ENCODE peak calls at places on chromosome 11, in eight cellular contexts. A is Peyer's patch, W is ovary, H is pancreas, O is cardiac fibroblast, B is H1, L is GM23248, V is fibroblast of lung. M is an unnamed sample.

GRCh38 chr11:8218409-8218808 is 45.3 kb downstream of the LMO1 start:
- DNase-seq in H (no peak), O (no peak), L (no peak), W (no peak), B (no peak), V (no peak), A (no peak), M (no peak)

GRCh38 chr11:23252426-23252825 is 392.2 kb upstream of the CCDC179 start:
- DNase-seq in L (no peak), B (no peak), O (no peak), V (no peak), W (no peak), A (no peak), H (no peak), M (no peak)

GRCh38 chr11:61967177-61967923 is at the start of gene FTH1:
- DNase-seq in V (peak), H (peak), O (peak), W (peak), B (peak), L (peak), A (peak), M (peak)

GRCh38 chr11:73143126-73143838 is 1.2 kb upstream of the FCHSD2 start:
- DNase-seq in A (no peak), B (no peak), W (no peak), V (peak), L (peak), O (peak), H (no peak), M (peak)

GRCh38 chr11:65021509-65021908 is 5.7 kb upstream of the SNX15 start:
- DNase-seq in W (no peak), H (no peak), V (no peak), A (no peak), L (no peak), O (no peak), B (no peak), M (no peak)

GRCh38 chr11:3375552-3375951 is 3.4 kb downstream of the ZNF195 start:
- DNase-seq in H (no peak), B (no peak), O (peak), A (no peak), V (peak), L (peak), W (no peak), M (peak)

GRCh38 chr11:46366661-46367161 is 14.8 kb upstream of the MDK start:
- DNase-seq in B (no peak), L (no peak), A (no peak), W (no peak), H (peak), V (no peak), O (no peak), M (no peak)

GRCh38 chr11:833849-834311 is 1.1 kb downstream of the CD151 start:
- DNase-seq in W (no peak), H (no peak), B (no peak), V (no peak), A (peak), L (peak), O (no peak), M (peak)

GRCh38 chr11:72154816-72155215 is 19.3 kb downstream of the FOLR3 start:
- DNase-seq in A (no peak), V (no peak), L (no peak), W (no peak), H (no peak), B (no peak), O (no peak), M (no peak)

GRCh38 chr11:134071306-134071705 is 2.4 kb downstream of the JAM3 start:
- DNase-seq in V (no peak), W (no peak), A (no peak), L (no peak), O (no peak), H (no peak), B (no peak), M (no peak)

GRCh38 chr11:17531818-17532131 is 12.4 kb downstream of the USH1C start:
- DNase-seq in O (peak), B (no peak), H (no peak), V (peak), W (no peak), A (peak), L (peak), M (peak)

GRCh38 chr11:2137202-2138071 is 1.8 kb downstream of the IGF2 start:
- DNase-seq in H (peak), V (peak), W (peak), A (no peak), O (peak), L (peak), B (peak), M (peak)

GRCh38 chr11:12797996-12798395 is 123.8 kb downstream of the TEAD1 start:
- DNase-seq in V (no peak), B (no peak), L (no peak), A (no peak), W (no peak), O (no peak), H (no peak), M (no peak)

GRCh38 chr11:92861641-92862040 is 107.8 kb upstream of the MTNR1B start:
- DNase-seq in H (no peak), W (no peak), A (no peak), B (no peak), O (no peak), L (no peak), V (no peak), M (no peak)

GRCh38 chr11:9037046-9037780 is 33.4 kb upstream of the NRIP3 start:
- DNase-seq in A (no peak), W (no peak), L (no peak), V (no peak), O (no peak), H (no peak), B (no peak), M (no peak)

GRCh38 chr11:85845052-85845631 is 10.0 kb upstream of the CCDC83 start:
- DNase-seq in B (no peak), A (no peak), O (no peak), V (peak), W (no peak), L (peak), H (no peak), M (peak)

GRCh38 chr11:61838501-61838900 is 10.4 kb downstream of the FADS2 start:
- DNase-seq in B (no peak), L (no peak), H (no peak), W (no peak), V (no peak), O (no peak), A (no peak), M (no peak)

GRCh38 chr11:70327717-70328116 is 57.2 kb downstream of the PPFIA1 start:
- DNase-seq in H (no peak), B (no peak), L (no peak), A (no peak), V (no peak), W (no peak), O (no peak), M (no peak)

GRCh38 chr11:57375490-57375889 is 5.5 kb downstream of the PRG3 start:
- DNase-seq in W (no peak), B (no peak), A (no peak), H (no peak), V (no peak), L (no peak), O (no peak), M (no peak)

GRCh38 chr11:73359930-73360742 is 16.1 kb upstream of the RELT start:
- DNase-seq in V (peak), B (peak), H (peak), L (peak), A (no peak), W (no peak), O (peak), M (peak)

GRCh38 chr11:14657841-14658240 is 14.2 kb downstream of the PDE3B start:
- DNase-seq in W (no peak), A (no peak), V (no peak), B (no peak), H (no peak), O (no peak), L (no peak), M (no peak)

GRCh38 chr11:133844217-133844616 is 1.1 kb downstream of the SPATA19 start:
- DNase-seq in V (no peak), O (no peak), L (no peak), H (no peak), B (no peak), A (no peak), W (no peak), M (no peak)

GRCh38 chr11:27913650-27914049 is 194.3 kb downstream of the KIF18A start:
- DNase-seq in L (peak), W (no peak), A (no peak), H (no peak), B (no peak), O (peak), V (peak), M (peak)

GRCh38 chr11:130247289-130247688 is 67.4 kb downstream of the ZBTB44 start:
- DNase-seq in O (no peak), L (no peak), H (no peak), A (no peak), W (no peak), B (no peak), V (no peak), M (no peak)

GRCh38 chr11:33475999-33476398 is 218.8 kb downstream of the HIPK3 start:
- DNase-seq in W (no peak), L (peak), O (peak), H (no peak), V (peak), B (no peak), A (no peak), M (peak)

GRCh38 chr11:1262172-1263006 is 39.5 kb downstream of the MUC5B start:
- DNase-seq in B (peak), O (peak), H (peak), L (peak), V (peak), W (peak), A (peak), M (peak)

GRCh38 chr11:4480577-4481539 is 1.6 kb upstream of the OR52K1 start:
- DNase-seq in W (no peak), O (no peak), B (no peak), L (peak), A (no peak), V (peak), H (no peak), M (peak)

DNA sequence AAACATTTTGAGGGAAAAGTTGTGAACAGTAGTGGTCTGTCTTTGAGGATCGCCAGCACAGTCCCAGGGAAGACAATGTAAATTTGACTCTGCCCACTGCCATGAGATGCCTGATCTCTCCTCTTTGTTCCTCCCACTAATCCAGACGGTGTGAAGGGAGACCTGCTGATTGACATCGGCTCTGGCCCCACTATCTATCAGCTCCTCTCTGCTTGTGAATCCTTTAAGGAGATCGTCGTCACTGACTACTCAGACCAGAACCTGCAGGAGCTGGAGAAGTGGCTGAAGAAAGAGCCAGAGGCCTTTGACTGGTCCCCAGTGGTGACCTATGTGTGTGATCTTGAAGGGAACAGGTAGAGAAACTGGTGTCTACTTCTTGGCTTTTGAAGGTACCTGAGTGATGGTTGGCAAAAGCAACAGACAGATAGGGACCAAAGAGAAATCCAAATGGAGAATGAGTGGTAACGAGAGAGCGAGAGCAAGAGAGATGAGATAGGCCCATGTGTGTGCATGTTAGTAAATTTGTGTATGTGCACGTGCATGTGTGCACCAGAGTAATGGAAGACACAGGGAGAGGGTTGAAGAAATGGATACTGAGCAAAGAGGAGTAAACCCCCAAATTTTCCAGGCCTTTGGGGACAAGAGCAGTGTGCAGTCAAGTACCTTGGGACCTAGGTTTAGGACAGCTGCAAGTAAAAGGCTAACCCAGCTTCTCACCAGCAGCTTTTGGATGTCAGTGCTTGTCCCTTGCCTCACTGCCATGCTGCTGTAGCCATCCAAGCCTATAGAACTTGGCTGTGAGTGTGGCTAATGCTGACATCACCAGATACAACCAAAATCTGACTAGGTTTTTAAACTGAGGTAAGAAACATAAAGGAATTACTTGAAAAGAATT is 1.9 kb downstream of the NNMT start:
- DNase-seq in V (peak), O (peak), H (no peak), B (no peak), A (no peak), L (peak), W (no peak), M (peak)
- H3K4me3 ChIP-seq in V (peak), O (peak), H (peak), B (no peak), A (peak), L (peak), W (peak), M (peak)

GRCh38 chr11:119363081-119363861 is 16.8 kb upstream of the MFRP start:
- DNase-seq in A (peak), L (no peak), H (peak), V (no peak), W (peak), B (no peak), O (no peak), M (no peak)
- H3K4me3 ChIP-seq in A (peak), L (no peak), H (peak), V (no peak), W (peak), B (peak), O (peak), M (no peak)

DNA sequence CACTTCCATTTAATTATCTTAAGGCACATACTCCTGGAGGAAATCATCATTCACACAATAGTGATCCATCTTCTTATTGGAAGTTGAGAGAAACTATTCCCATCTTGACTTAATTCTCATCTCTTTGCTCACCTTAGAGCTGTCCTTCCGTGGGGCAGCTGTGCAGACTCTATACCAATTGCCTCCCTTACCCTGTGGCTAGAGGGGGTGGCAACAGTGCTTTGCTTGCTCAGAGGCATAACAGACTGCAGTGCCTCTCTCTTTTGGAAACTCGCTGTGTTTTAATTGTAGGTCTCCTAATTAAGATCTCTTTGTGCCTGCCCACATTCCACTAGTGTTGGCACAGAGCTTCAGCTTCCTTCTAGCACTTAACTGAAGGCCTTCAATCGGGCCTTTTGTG is 5.5 kb downstream of the KMT2A start:
- DNase-seq in H (no peak), O (no peak), W (no peak), A (no peak), V (no peak), B (no peak), L (peak), M (no peak)
- H3K4me3 ChIP-seq in H (no peak), O (no peak), W (no peak), A (no peak), V (no peak), B (no peak), L (no peak), M (no peak)

GRCh38 chr11:125772834-125773505 is 5.7 kb downstream of the PATE2 start:
- DNase-seq in A (no peak), V (peak), B (no peak), W (no peak), H (no peak), L (peak), O (peak), M (peak)

GRCh38 chr11:125777309-125777708 is 1.3 kb downstream of the PATE2 start:
- DNase-seq in A (no peak), B (no peak), L (peak), H (no peak), V (peak), W (no peak), O (peak), M (peak)

GRCh38 chr11:125784678-125785077 is 3.2 kb upstream of the PATE3 start:
- DNase-seq in B (no peak), W (no peak), A (no peak), O (no peak), L (no peak), V (no peak), H (no peak), M (no peak)

GRCh38 chr11:125773516-125773915 is 5.1 kb downstream of the PATE2 start:
- DNase-seq in A (no peak), V (peak), O (peak), L (peak), W (no peak), H (no peak), B (no peak), M (peak)

GRCh38 chr11:125778728-125779127 is at the start of gene PATE2:
- DNase-seq in B (no peak), O (no peak), H (no peak), A (no peak), W (no peak), L (no peak), V (no peak), M (no peak)
- H3K4me3 ChIP-seq in B (no peak), O (no peak), H (no peak), A (no peak), W (no peak), L (no peak), V (no peak), M (no peak)

GRCh38 chr11:115470928-115471327 is 33.3 kb downstream of the CADM1 start:
- DNase-seq in B (no peak), H (no peak), W (no peak), O (no peak), V (no peak), L (no peak), A (no peak), M (no peak)

GRCh38 chr11:115471367-115471766 is 32.8 kb downstream of the CADM1 start:
- DNase-seq in H (no peak), A (no peak), V (peak), W (no peak), B (no peak), L (no peak), O (no peak), M (no peak)

GRCh38 chr11:115473167-115473566 is 31.0 kb downstream of the CADM1 start:
- DNase-seq in O (no peak), L (no peak), W (no peak), B (no peak), A (no peak), V (no peak), H (no peak), M (no peak)

GRCh38 chr11:115466122-115466521 is 38.1 kb downstream of the CADM1 start:
- DNase-seq in W (no peak), B (no peak), L (no peak), A (no peak), H (no peak), O (no peak), V (no peak), M (no peak)

GRCh38 chr11:115469361-115469760 is 34.9 kb downstream of the CADM1 start:
- DNase-seq in L (no peak), W (no peak), O (no peak), V (no peak), A (no peak), H (no peak), B (no peak), M (no peak)
- H3K4me3 ChIP-seq in L (no peak), W (no peak), O (no peak), V (no peak), A (no peak), H (no peak), B (no peak), M (no peak)

GRCh38 chr11:119084663-119085522 is at the start of gene HMBS:
- DNase-seq in B (peak), L (peak), H (peak), O (peak), V (peak), W (peak), A (peak), M (peak)

GRCh38 chr11:119087747-119088241 is 3.1 kb downstream of the HMBS start:
- DNase-seq in O (no peak), A (no peak), H (no peak), B (no peak), V (no peak), L (no peak), W (no peak), M (no peak)

GRCh38 chr11:119081682-119082081 is 3.0 kb upstream of the HMBS start:
- DNase-seq in H (no peak), B (no peak), A (no peak), V (no peak), L (peak), O (no peak), W (no peak), M (no peak)

GRCh38 chr11:119089319-119089718 is 4.6 kb downstream of the HMBS start:
- DNase-seq in W (no peak), A (no peak), V (no peak), L (no peak), H (no peak), O (no peak), B (no peak), M (no peak)

DNA sequence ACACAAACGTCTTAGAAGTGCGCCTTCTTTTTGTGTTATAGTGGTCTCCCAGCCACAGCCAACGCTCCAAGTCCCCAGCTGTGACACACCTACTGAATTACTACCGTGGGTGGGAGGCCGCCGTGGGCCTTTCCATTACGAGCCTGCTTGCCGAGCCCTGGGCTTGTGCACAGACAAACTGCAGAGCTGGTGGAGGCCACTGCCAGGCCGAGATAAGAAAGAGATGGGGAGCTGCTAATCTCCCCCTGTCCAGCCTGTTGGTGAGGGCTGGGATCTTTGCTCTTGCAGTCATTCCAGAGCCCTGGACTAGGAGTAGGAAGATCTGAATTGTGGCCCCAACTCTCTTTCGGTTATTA is 820 bp downstream of the HMBS start:
- DNase-seq in H (no peak), B (no peak), O (no peak), V (peak), W (peak), A (no peak), L (peak), M (no peak)
- H3K4me3 ChIP-seq in H (peak), B (peak), O (peak), V (peak), W (peak), A (peak), L (peak), M (peak)

GRCh38 chr11:34600339-34601084 is 20.4 kb upstream of the EHF start:
- DNase-seq in H (peak), O (peak), B (no peak), L (no peak), W (no peak), V (peak), A (peak), M (peak)
- H3K4me3 ChIP-seq in H (peak), O (no peak), B (no peak), L (no peak), W (no peak), V (no peak), A (peak), M (no peak)

GRCh38 chr11:79050784-79051183 is 390.0 kb downstream of the TENM4 start:
- DNase-seq in L (no peak), O (peak), V (no peak), B (no peak), A (no peak), H (no peak), W (no peak), M (peak)
- H3K4me3 ChIP-seq in L (no peak), O (no peak), V (no peak), B (no peak), A (no peak), H (no peak), W (no peak), M (no peak)

GRCh38 chr11:122201126-122201525 is 85.1 kb upstream of the BLID start:
- DNase-seq in L (no peak), A (no peak), H (no peak), W (no peak), V (no peak), B (no peak), O (no peak), M (no peak)

GRCh38 chr11:122202161-122202950 is 86.3 kb upstream of the BLID start:
- DNase-seq in H (peak), B (peak), O (peak), W (peak), A (no peak), V (peak), L (peak), M (peak)

GRCh38 chr11:122198291-122198983 is 82.4 kb upstream of the BLID start:
- DNase-seq in V (no peak), B (no peak), L (no peak), A (no peak), H (no peak), W (no peak), O (peak), M (peak)

GRCh38 chr11:122197055-122197987 is 81.3 kb upstream of the BLID start:
- DNase-seq in O (peak), V (peak), L (peak), A (no peak), B (no peak), H (no peak), W (no peak), M (peak)

GRCh38 chr11:122199661-122200060 is 83.6 kb upstream of the BLID start:
- DNase-seq in W (no peak), L (no peak), A (no peak), B (no peak), V (peak), H (no peak), O (peak), M (peak)
- H3K4me3 ChIP-seq in W (no peak), L (no peak), A (no peak), B (no peak), V (no peak), H (no peak), O (no peak), M (no peak)

M was measured in fibroblast of the aortic adventitia.